ENCODE peak calls at places on chromosomes 12 and 14, in four cellular contexts. One of them, this sample, is unnamed. For H3K27me3, the result is how much of the 10 kb centered on the place peaks cover.

GRCh38 chr12:6090786-6091185 is 33.7 kb downstream of the VWF start:
- DNase-seq in brain microvascular endothelial cell: no peak
- DNase-seq in GM23338: no peak
- DNase-seq in IMR-90: peak
- DNase-seq in this sample: no peak

GRCh38 chr12:65565601-65566560 is 258.4 kb upstream of the HMGA2 start:
- DNase-seq in brain microvascular endothelial cell: peak
- DNase-seq in IMR-90: peak
- DNase-seq in GM23338: peak
- DNase-seq in this sample: no peak

GRCh38 chr14:72878746-72879145 is 15.2 kb downstream of the DPF3 start:
- DNase-seq in GM23338: no peak
- DNase-seq in IMR-90: no peak
- DNase-seq in brain microvascular endothelial cell: no peak
- DNase-seq in this sample: no peak

GRCh38 chr14:75168586-75169335 is 7.7 kb downstream of the TMED10 start:
- DNase-seq in GM23338: no peak
- DNase-seq in IMR-90: peak
- DNase-seq in brain microvascular endothelial cell: no peak
- DNase-seq in this sample: no peak

GRCh38 chr14:51860164-51860835 is at the start of gene GNG2:
- DNase-seq in GM23338: peak
- DNase-seq in IMR-90: peak
- DNase-seq in brain microvascular endothelial cell: peak
- DNase-seq in this sample: peak

GRCh38 chr12:12449533-12450025 is 92.7 kb downstream of the BORCS5 start:
- DNase-seq in GM23338: no peak
- DNase-seq in brain microvascular endothelial cell: no peak
- DNase-seq in IMR-90: peak
- DNase-seq in this sample: no peak

GRCh38 chr14:24317141-24317927 is 6.0 kb downstream of the LTB4R start:
- DNase-seq in IMR-90: no peak
- DNase-seq in brain microvascular endothelial cell: no peak
- DNase-seq in GM23338: no peak
- DNase-seq in this sample: no peak

GRCh38 chr14:34722723-34723545 is 8.5 kb upstream of the CFL2 start:
- DNase-seq in GM23338: peak
- DNase-seq in IMR-90: peak
- DNase-seq in brain microvascular endothelial cell: peak
- DNase-seq in this sample: no peak

GRCh38 chr14:58131386-58131785 is 20.6 kb downstream of the ARMH4 start:
- DNase-seq in IMR-90: peak
- DNase-seq in GM23338: peak
- DNase-seq in brain microvascular endothelial cell: peak
- DNase-seq in this sample: peak

GRCh38 chr12:99658950-99659349 is 11.4 kb downstream of the GARIN6 start:
- DNase-seq in brain microvascular endothelial cell: no peak
- DNase-seq in GM23338: peak
- DNase-seq in IMR-90: no peak
- DNase-seq in this sample: no peak

GRCh38 chr12:100069795-100070194 is 72.9 kb downstream of the BLTP3B start:
- DNase-seq in GM23338: no peak
- DNase-seq in IMR-90: no peak
- DNase-seq in brain microvascular endothelial cell: no peak
- DNase-seq in this sample: no peak

DNA sequence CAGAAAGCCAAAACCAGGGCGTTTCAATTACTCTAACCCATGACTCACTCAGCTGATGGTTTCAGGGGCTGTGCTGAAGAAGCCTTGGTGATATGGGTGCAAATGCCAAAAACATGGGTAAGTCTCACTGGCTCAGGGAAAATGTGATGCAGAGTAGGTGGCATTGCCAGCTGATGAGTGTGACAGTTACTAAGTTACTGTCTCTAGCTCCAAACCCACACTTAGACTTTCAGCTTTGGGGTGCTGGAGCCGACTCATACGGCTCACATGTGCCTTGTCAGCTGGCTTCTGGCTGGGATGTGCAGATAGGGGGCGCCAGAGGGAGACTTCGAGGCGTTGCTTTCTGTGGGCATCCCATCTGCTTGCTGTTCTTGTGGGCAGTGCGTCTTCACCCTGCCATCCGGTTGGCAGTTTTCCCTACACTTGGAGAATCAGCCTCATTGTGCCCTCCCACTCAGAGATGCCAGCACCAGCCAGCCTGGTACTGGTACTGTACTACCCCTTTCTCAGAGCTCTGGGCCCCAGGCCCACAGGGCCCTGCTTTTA is 11.1 kb upstream of the KRT7 start:
- DNase-seq in IMR-90: peak
- DNase-seq in GM23338: peak
- DNase-seq in brain microvascular endothelial cell: peak
- DNase-seq in this sample: peak
- H3K27me3 ChIP-seq in IMR-90: under half
- H3K27me3 ChIP-seq in GM23338: under half
- H3K27me3 ChIP-seq in brain microvascular endothelial cell: under half
- H3K27me3 ChIP-seq in this sample: under half

GRCh38 chr12:32549675-32550079 is 129.4 kb upstream of the DNM1L start:
- DNase-seq in brain microvascular endothelial cell: peak
- DNase-seq in GM23338: peak
- DNase-seq in IMR-90: peak
- DNase-seq in this sample: no peak
- H3K4me3 ChIP-seq in brain microvascular endothelial cell: no peak
- H3K4me3 ChIP-seq in GM23338: no peak
- H3K4me3 ChIP-seq in IMR-90: no peak
- H3K4me3 ChIP-seq in this sample: no peak

GRCh38 chr12:59407799-59408198 is 188.0 kb upstream of the SLC16A7 start:
- DNase-seq in brain microvascular endothelial cell: no peak
- DNase-seq in IMR-90: no peak
- DNase-seq in GM23338: peak
- DNase-seq in this sample: no peak
- TF ChIP-seq CTCF in brain microvascular endothelial cell: no peak
- TF ChIP-seq CTCF in IMR-90: no peak
- TF ChIP-seq CTCF in GM23338: no peak
- TF ChIP-seq CTCF in this sample: no peak

DNA sequence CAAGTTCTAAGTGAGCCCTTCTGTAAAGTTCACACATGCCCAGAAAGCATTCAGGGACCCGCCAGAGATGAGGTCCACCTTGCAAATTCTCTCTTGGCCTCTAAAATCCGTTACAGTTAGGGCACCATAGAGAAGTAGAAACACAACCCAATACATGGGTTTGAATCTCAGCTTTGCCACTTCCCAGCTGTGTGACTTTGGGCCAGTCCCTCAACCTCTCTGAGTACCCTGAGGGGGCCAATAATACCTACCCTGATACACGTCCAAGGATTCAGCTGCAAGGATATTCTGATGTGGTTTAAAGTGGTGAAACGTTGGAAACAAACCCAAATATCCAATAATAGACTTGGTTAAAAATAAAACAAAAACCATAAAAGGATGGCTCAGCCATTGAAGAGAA is 11.7 kb downstream of the LHX5 start:
- DNase-seq in GM23338: no peak
- DNase-seq in IMR-90: no peak
- DNase-seq in brain microvascular endothelial cell: no peak
- DNase-seq in this sample: no peak
- H3K27me3 ChIP-seq in GM23338: under half
- H3K27me3 ChIP-seq in IMR-90: under half
- H3K27me3 ChIP-seq in brain microvascular endothelial cell: under half
- H3K27me3 ChIP-seq in this sample: under half

GRCh38 chr12:103495783-103496456 is at the start of gene C12orf42:
- DNase-seq in GM23338: peak
- DNase-seq in IMR-90: no peak
- DNase-seq in brain microvascular endothelial cell: no peak
- DNase-seq in this sample: peak
- H3K4me3 ChIP-seq in GM23338: peak
- H3K4me3 ChIP-seq in IMR-90: no peak
- H3K4me3 ChIP-seq in brain microvascular endothelial cell: peak
- H3K4me3 ChIP-seq in this sample: peak

This sample was measured in WERI-Rb-1.